ENCODE peak calls at places on chromosomes 3 and 15, in four cellular contexts. One of them, this sample, is unnamed.

GRCh38 chr3:57856675-57857074 is 100.6 kb downstream of the SLMAP start:
- DNase-seq in K562: peak; percentile 4
- DNase-seq in GM12878: no peak
- DNase-seq in HepG2: no peak
- DNase-seq in this sample: no peak

GRCh38 chr15:95840004-95840403 is 490.5 kb upstream of the NR2F2 start:
- DNase-seq in K562: no peak
- DNase-seq in GM12878: no peak
- DNase-seq in HepG2: no peak
- DNase-seq in this sample: no peak

GRCh38 chr15:50816191-50816590 is 50.7 kb upstream of the SPPL2A start:
- DNase-seq in K562: peak; percentile 29
- DNase-seq in GM12878: no peak
- DNase-seq in HepG2: no peak
- DNase-seq in this sample: no peak

GRCh38 chr15:72749700-72750099 is 33.9 kb downstream of the ADPGK start:
- DNase-seq in K562: no peak
- DNase-seq in GM12878: no peak
- DNase-seq in HepG2: no peak
- DNase-seq in this sample: no peak

GRCh38 chr3:53236112-53236841 is 19.5 kb downstream of the TKT start:
- DNase-seq in K562: peak; percentile 76
- DNase-seq in GM12878: no peak
- DNase-seq in HepG2: peak; percentile 52
- DNase-seq in this sample: peak; percentile 55

GRCh38 chr3:181755959-181756358 is 44.2 kb downstream of the SOX2 start:
- DNase-seq in K562: no peak
- DNase-seq in GM12878: no peak
- DNase-seq in HepG2: no peak
- DNase-seq in this sample: no peak

GRCh38 chr15:60299452-60300047 is 98.2 kb downstream of the ANXA2 start:
- DNase-seq in K562: peak; percentile 40
- DNase-seq in GM12878: no peak
- DNase-seq in HepG2: no peak
- DNase-seq in this sample: peak; percentile 12

GRCh38 chr3:30826381-30827061 is 67.9 kb downstream of the GADL1 start:
- DNase-seq in K562: no peak
- DNase-seq in GM12878: no peak
- DNase-seq in HepG2: no peak
- DNase-seq in this sample: no peak

GRCh38 chr15:97645758-97646157 is 314.7 kb upstream of the ARRDC4 start:
- DNase-seq in K562: no peak
- DNase-seq in GM12878: no peak
- DNase-seq in HepG2: no peak
- DNase-seq in this sample: no peak

GRCh38 chr15:72486144-72486543 is 12.0 kb downstream of the ARIH1 start:
- DNase-seq in K562: no peak
- DNase-seq in GM12878: no peak
- DNase-seq in HepG2: no peak
- DNase-seq in this sample: no peak

GRCh38 chr3:111862974-111863373 is 3.9 kb downstream of the PHLDB2 start:
- DNase-seq in K562: no peak
- DNase-seq in GM12878: no peak
- DNase-seq in HepG2: no peak
- DNase-seq in this sample: no peak
- TF ChIP-seq KDM1A in K562: no peak
- TF ChIP-seq KDM1A in GM12878: no peak
- TF ChIP-seq KDM1A in HepG2: no peak
- TF ChIP-seq KDM1A in this sample: no peak

GRCh38 chr3:114624047-114624445 is 330.2 kb downstream of the TIGIT start:
- DNase-seq in K562: no peak
- DNase-seq in GM12878: no peak
- DNase-seq in HepG2: peak; percentile 9
- DNase-seq in this sample: peak; percentile 41
- TF ChIP-seq MYC in K562: no peak
- TF ChIP-seq MYC in GM12878: no peak
- TF ChIP-seq MYC in HepG2: no peak
- TF ChIP-seq MYC in this sample: no peak

GRCh38 chr3:116161570-116162290 is 283.6 kb downstream of the LSAMP start:
- DNase-seq in K562: no peak
- DNase-seq in GM12878: no peak
- DNase-seq in HepG2: no peak
- DNase-seq in this sample: no peak
- TF ChIP-seq KDM1A in K562: no peak
- TF ChIP-seq KDM1A in GM12878: no peak
- TF ChIP-seq KDM1A in HepG2: no peak
- TF ChIP-seq KDM1A in this sample: no peak

GRCh38 chr15:100346866-100347512 is 5.2 kb upstream of the ADAMTS17 start:
- DNase-seq in K562: no peak
- DNase-seq in GM12878: no peak
- DNase-seq in HepG2: no peak
- DNase-seq in this sample: no peak

GRCh38 chr15:100349696-100350433 is 8.1 kb upstream of the ADAMTS17 start:
- DNase-seq in K562: peak; percentile 84
- DNase-seq in GM12878: peak; percentile 11
- DNase-seq in HepG2: peak; percentile 76
- DNase-seq in this sample: peak; percentile 95

GRCh38 chr15:100350434-100351226 is 8.9 kb upstream of the ADAMTS17 start:
- DNase-seq in K562: no peak
- DNase-seq in GM12878: no peak
- DNase-seq in HepG2: peak; percentile 90
- DNase-seq in this sample: peak; percentile 36

GRCh38 chr15:100349321-100349695 is 7.5 kb upstream of the ADAMTS17 start:
- DNase-seq in K562: no peak
- DNase-seq in GM12878: no peak
- DNase-seq in HepG2: no peak
- DNase-seq in this sample: no peak

GRCh38 chr15:100348578-100348977 is 6.8 kb upstream of the ADAMTS17 start:
- DNase-seq in K562: no peak
- DNase-seq in GM12878: no peak
- DNase-seq in HepG2: no peak
- DNase-seq in this sample: no peak
- TF ChIP-seq MYC in K562: no peak
- TF ChIP-seq MYC in GM12878: no peak
- TF ChIP-seq MYC in HepG2: no peak
- TF ChIP-seq MYC in this sample: no peak

DNA sequence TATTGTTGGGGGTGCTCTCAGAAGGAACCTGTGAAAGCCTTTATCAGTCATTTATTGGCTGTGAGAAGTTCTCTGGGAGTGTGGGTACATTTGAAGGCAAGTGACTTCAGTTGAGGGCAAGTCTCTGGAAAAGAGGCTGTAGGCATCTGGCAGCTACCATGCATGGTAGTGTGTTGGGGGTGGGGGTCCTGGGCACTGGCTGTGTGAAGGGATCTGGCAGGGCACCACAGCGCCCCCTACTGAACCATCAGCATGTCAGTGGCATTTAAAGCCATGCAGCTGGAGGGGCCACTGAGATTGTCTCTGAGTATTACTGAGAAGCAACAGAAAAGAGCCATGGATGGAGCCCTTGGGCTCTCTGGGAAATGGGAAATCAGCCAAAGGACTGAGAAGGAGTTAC is 30.6 kb downstream of the CRTAP start:
- DNase-seq in K562: peak; percentile 77
- DNase-seq in GM12878: no peak
- DNase-seq in HepG2: peak; percentile 10
- DNase-seq in this sample: peak; percentile 27
- TF ChIP-seq KDM1A in K562: no peak
- TF ChIP-seq KDM1A in GM12878: no peak
- TF ChIP-seq KDM1A in HepG2: no peak
- TF ChIP-seq KDM1A in this sample: no peak

GRCh38 chr3:16319723-16320122 is 54.7 kb downstream of the OXNAD1 start:
- DNase-seq in K562: peak; percentile 46
- DNase-seq in GM12878: no peak
- DNase-seq in HepG2: no peak
- DNase-seq in this sample: no peak
- TF ChIP-seq MYC in K562: no peak
- TF ChIP-seq MYC in GM12878: no peak
- TF ChIP-seq MYC in HepG2: no peak
- TF ChIP-seq MYC in this sample: no peak

GRCh38 chr15:56460046-56460445 is 4.9 kb downstream of the MNS1 start:
- DNase-seq in K562: no peak
- DNase-seq in GM12878: no peak
- DNase-seq in HepG2: no peak
- DNase-seq in this sample: no peak
- TF ChIP-seq KDM1A in K562: no peak
- TF ChIP-seq KDM1A in GM12878: no peak
- TF ChIP-seq KDM1A in HepG2: no peak
- TF ChIP-seq KDM1A in this sample: no peak

DNA sequence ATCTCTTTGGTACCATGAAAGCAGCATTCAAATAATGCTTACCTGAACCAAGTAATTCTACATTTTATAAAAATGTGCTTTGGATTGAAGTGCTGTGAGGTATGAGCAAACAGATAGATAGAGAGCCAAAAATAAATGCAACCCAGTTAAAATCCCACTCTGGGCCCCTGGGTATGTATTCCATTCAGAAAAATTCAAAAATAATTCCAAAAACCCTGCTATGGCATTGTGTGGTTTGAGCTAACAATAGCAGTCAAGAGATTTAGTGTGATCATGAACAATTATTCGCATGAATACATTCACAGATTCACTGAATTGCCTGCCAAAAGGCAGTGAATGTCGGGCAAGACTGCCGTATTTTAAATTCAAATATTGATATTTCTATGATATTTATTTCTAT is 416.8 kb upstream of the MEIS2 start:
- DNase-seq in K562: no peak
- DNase-seq in GM12878: no peak
- DNase-seq in HepG2: no peak
- DNase-seq in this sample: no peak
- TF ChIP-seq MYC in K562: no peak
- TF ChIP-seq MYC in GM12878: no peak
- TF ChIP-seq MYC in HepG2: no peak
- TF ChIP-seq MYC in this sample: no peak

GRCh38 chr15:47415539-47415971 is 301.8 kb upstream of the SEMA6D start:
- DNase-seq in K562: no peak
- DNase-seq in GM12878: no peak
- DNase-seq in HepG2: peak; percentile 4
- DNase-seq in this sample: no peak
- TF ChIP-seq KDM1A in K562: no peak
- TF ChIP-seq KDM1A in GM12878: no peak
- TF ChIP-seq KDM1A in HepG2: no peak
- TF ChIP-seq KDM1A in this sample: no peak

This sample was measured in A549.